ENCODE peak calls at places on chromosomes 1 and 21, in five cellular contexts. Y is left ventricle myocardium inferior, T is heart right ventricle, W is GM13976, Q is lower leg skin. M is an unnamed sample.

GRCh38 chr1:22636369-22636768 is at the start of gene C1QA:
- DNase-seq in Y (peak; percentile 62), T (peak; percentile 61), W (no peak), Q (peak; percentile 69), M (no peak)

GRCh38 chr1:10866314-10867091 is 70.1 kb upstream of the CASZ1 start:
- DNase-seq in Y (no peak), T (no peak), W (no peak), Q (no peak), M (peak; percentile 26)

GRCh38 chr1:100360790-100361232 is 8.5 kb downstream of the CDC14A start:
- DNase-seq in Y (peak; percentile 53), T (peak; percentile 49), W (no peak), Q (no peak), M (no peak)

GRCh38 chr1:1777950-1778826 is at the start of gene NADK:
- DNase-seq in Y (peak; percentile 60), T (peak; percentile 74), W (peak; percentile 91), Q (no peak), M (peak; percentile 58)

GRCh38 chr1:51794260-51794659 is 84.3 kb downstream of the NRDC start:
- DNase-seq in Y (no peak), T (no peak), W (no peak), Q (no peak), M (no peak)

GRCh38 chr1:22841754-22842370 is 130.8 kb downstream of the LACTBL1 start:
- DNase-seq in Y (peak; percentile 57), T (peak; percentile 60), W (no peak), Q (no peak), M (no peak)

GRCh38 chr1:245465666-245466065 is 310.9 kb downstream of the KIF26B start:
- DNase-seq in Y (no peak), T (no peak), W (no peak), Q (no peak), M (no peak)

GRCh38 chr1:43493661-43494450 is 36.8 kb upstream of the PTPRF start:
- DNase-seq in Y (no peak), T (no peak), W (no peak), Q (no peak), M (no peak)

GRCh38 chr1:43764581-43764980 is 57.2 kb downstream of the ST3GAL3 start:
- DNase-seq in Y (no peak), T (peak; percentile 31), W (no peak), Q (no peak), M (no peak)

GRCh38 chr1:68384321-68384813 is 65.4 kb downstream of the RPE65 start:
- DNase-seq in Y (no peak), T (no peak), W (no peak), Q (peak; percentile 25), M (no peak)

GRCh38 chr1:205576011-205576410 is 55.8 kb downstream of the ELK4 start:
- DNase-seq in Y (no peak), T (no peak), W (no peak), Q (no peak), M (no peak)

GRCh38 chr1:212618466-212619210 is 10.1 kb downstream of the ATF3 start:
- DNase-seq in Y (no peak), T (no peak), W (no peak), Q (no peak), M (no peak)

GRCh38 chr1:42089246-42089645 is 64.0 kb upstream of the GUCA2B start:
- DNase-seq in Y (no peak), T (no peak), W (no peak), Q (no peak), M (no peak)

GRCh38 chr1:78229344-78229743 is 183.6 kb downstream of the GIPC2 start:
- DNase-seq in Y (no peak), T (no peak), W (no peak), Q (peak; percentile 35), M (no peak)

GRCh38 chr1:156247460-156248322 is at the start of gene PAQR6:
- DNase-seq in Y (peak; percentile 28), T (peak; percentile 50), W (no peak), Q (no peak), M (peak; percentile 55)

GRCh38 chr21:43193088-43193650 is 24.4 kb downstream of the CRYAA start:
- DNase-seq in Y (no peak), T (no peak), W (no peak), Q (peak; percentile 13), M (no peak)

GRCh38 chr1:19640363-19641316 is 3.5 kb upstream of the NBL1 start:
- DNase-seq in Y (no peak), T (no peak), W (no peak), Q (no peak), M (no peak)

GRCh38 chr1:203289281-203289981 is 15.9 kb upstream of the BTG2 start:
- DNase-seq in Y (no peak), T (peak; percentile 38), W (peak; percentile 86), Q (no peak), M (no peak)

GRCh38 chr21:16651956-16652355 is 860.9 kb upstream of the CXADR start:
- DNase-seq in Y (no peak), T (no peak), W (no peak), Q (no peak), M (no peak)

GRCh38 chr1:97907886-97908285 is 12.9 kb downstream of the DPYD start:
- DNase-seq in Y (no peak), T (no peak), W (no peak), Q (no peak), M (no peak)

GRCh38 chr1:82775402-82776000 is 974.8 kb downstream of the ADGRL2 start:
- DNase-seq in Y (no peak), T (peak; percentile 21), W (no peak), Q (no peak), M (peak; percentile 31)

GRCh38 chr21:43808832-43809251 is 19.5 kb downstream of the RRP1 start:
- DNase-seq in Y (no peak), T (no peak), W (no peak), Q (no peak), M (no peak)

GRCh38 chr1:193533883-193534282 is 347.5 kb upstream of the B3GALT2 start:
- DNase-seq in Y (no peak), T (no peak), W (no peak), Q (no peak), M (no peak)

GRCh38 chr1:218671573-218671972 is 326.4 kb downstream of the TGFB2 start:
- DNase-seq in Y (no peak), T (no peak), W (no peak), Q (no peak), M (no peak)

GRCh38 chr1:151346082-151346768 is 827 bp downstream of the RFX5 start:
- DNase-seq in Y (no peak), T (no peak), W (no peak), Q (no peak), M (no peak)

GRCh38 chr1:108130812-108131211 is 69.3 kb downstream of the SLC25A24 start:
- DNase-seq in Y (no peak), T (no peak), W (no peak), Q (no peak), M (no peak)

GRCh38 chr1:25871086-25871703 is 4.3 kb downstream of the PAQR7 start:
- DNase-seq in Y (no peak), T (no peak), W (no peak), Q (no peak), M (no peak)

GRCh38 chr1:230011333-230012092 is 55.5 kb upstream of the GALNT2 start:
- DNase-seq in Y (no peak), T (no peak), W (no peak), Q (no peak), M (no peak)

GRCh38 chr1:156860639-156861423 is at the start of gene NTRK1:
- DNase-seq in Y (peak; percentile 31), T (peak; percentile 47), W (peak; percentile 84), Q (no peak), M (no peak)

GRCh38 chr1:84772428-84772943 is 82.2 kb upstream of the SSX2IP start:
- DNase-seq in Y (peak; percentile 56), T (peak; percentile 71), W (peak; percentile 75), Q (peak; percentile 76), M (peak; percentile 84)

GRCh38 chr21:19981938-19982337 is 1016.3 kb upstream of the NCAM2 start:
- DNase-seq in Y (no peak), T (no peak), W (no peak), Q (no peak), M (no peak)
- TF ChIP-seq CTCF in Y (no peak), T (no peak), W (no peak), Q (no peak), M (peak; percentile 33)

GRCh38 chr1:195733826-195734225 is 874.4 kb downstream of the KCNT2 start:
- DNase-seq in Y (no peak), T (no peak), W (no peak), Q (no peak), M (no peak)
- TF ChIP-seq CTCF in Y (no peak), T (no peak), W (peak; percentile 29), Q (no peak), M (peak; percentile 56)

GRCh38 chr1:24308365-24309015 is 10.7 kb upstream of the GRHL3 start:
- DNase-seq in Y (no peak), T (no peak), W (no peak), Q (no peak), M (no peak)
- TF ChIP-seq CTCF in Y (no peak), T (no peak), W (no peak), Q (no peak), M (peak; percentile 37)

DNA sequence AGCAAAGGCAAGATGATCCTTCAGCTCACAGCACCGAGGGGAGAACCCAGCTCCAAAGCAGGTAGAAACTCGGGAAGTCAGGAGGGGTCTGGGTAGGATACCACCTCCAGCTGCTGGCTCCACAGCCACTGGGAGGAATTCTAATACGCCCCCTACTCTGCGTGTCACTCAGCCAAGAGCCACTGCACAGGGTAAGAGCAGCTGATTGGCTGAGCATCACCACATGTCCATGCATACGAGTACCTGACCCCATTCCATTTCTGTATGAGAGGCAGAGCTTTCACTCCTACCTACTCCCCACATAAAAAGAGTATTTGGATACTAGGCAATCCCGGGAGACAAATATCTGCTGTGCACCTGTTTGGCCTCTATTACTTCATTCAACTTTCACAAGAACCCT is 121.4 kb downstream of the RRAGC start:
- DNase-seq in Y (no peak), T (no peak), W (no peak), Q (no peak), M (no peak)
- TF ChIP-seq CTCF in Y (no peak), T (no peak), W (no peak), Q (no peak), M (no peak)

M was measured in neural crest cell.